ENCODE peak calls at places on chromosomes 13 and 19, in five cellular contexts. L is GM23338, M is adrenal gland, O is A549, G is lung. H is an unnamed sample.

GRCh38 chr13:42228527-42228926 is 43.4 kb upstream of the AKAP11 start:
- DNase-seq in G (no peak), O (no peak), L (no peak), M (no peak), H (no peak)

GRCh38 chr13:54210397-54211050 is 1181.9 kb downstream of the OLFM4 start:
- DNase-seq in O (no peak), G (no peak), M (no peak), L (no peak), H (no peak)

GRCh38 chr13:110676511-110677204 is 29.3 kb downstream of the CARS2 start:
- DNase-seq in O (no peak), L (no peak), M (peak), G (no peak), H (no peak)

GRCh38 chr19:17114414-17114831 is 38.8 kb downstream of the MYO9B start:
- DNase-seq in L (peak), M (no peak), O (no peak), G (no peak), H (no peak)

GRCh38 chr19:50008532-50008931 is 16.6 kb downstream of the VRK3 start:
- DNase-seq in O (peak), L (peak), G (no peak), M (no peak), H (no peak)

GRCh38 chr13:23673867-23674605 is 103.8 kb downstream of the TNFRSF19 start:
- DNase-seq in G (no peak), M (no peak), O (no peak), L (no peak), H (no peak)

GRCh38 chr13:40271511-40271910 is 394.9 kb downstream of the FOXO1 start:
- DNase-seq in G (no peak), O (no peak), M (peak), L (no peak), H (no peak)

GRCh38 chr13:47019977-47020376 is 123.1 kb upstream of the HTR2A start:
- DNase-seq in O (no peak), G (no peak), L (no peak), M (no peak), H (no peak)

GRCh38 chr13:75493156-75493555 is 11.2 kb upstream of the TBC1D4 start:
- DNase-seq in O (no peak), G (no peak), M (no peak), L (no peak), H (no peak)

GRCh38 chr13:26132756-26133155 is 80.9 kb upstream of the SHISA2 start:
- DNase-seq in O (no peak), M (no peak), L (peak), G (no peak), H (peak)
- TF ChIP-seq CTCF in O (no peak), M (peak), L (peak), G (no peak), H (peak)

DNA sequence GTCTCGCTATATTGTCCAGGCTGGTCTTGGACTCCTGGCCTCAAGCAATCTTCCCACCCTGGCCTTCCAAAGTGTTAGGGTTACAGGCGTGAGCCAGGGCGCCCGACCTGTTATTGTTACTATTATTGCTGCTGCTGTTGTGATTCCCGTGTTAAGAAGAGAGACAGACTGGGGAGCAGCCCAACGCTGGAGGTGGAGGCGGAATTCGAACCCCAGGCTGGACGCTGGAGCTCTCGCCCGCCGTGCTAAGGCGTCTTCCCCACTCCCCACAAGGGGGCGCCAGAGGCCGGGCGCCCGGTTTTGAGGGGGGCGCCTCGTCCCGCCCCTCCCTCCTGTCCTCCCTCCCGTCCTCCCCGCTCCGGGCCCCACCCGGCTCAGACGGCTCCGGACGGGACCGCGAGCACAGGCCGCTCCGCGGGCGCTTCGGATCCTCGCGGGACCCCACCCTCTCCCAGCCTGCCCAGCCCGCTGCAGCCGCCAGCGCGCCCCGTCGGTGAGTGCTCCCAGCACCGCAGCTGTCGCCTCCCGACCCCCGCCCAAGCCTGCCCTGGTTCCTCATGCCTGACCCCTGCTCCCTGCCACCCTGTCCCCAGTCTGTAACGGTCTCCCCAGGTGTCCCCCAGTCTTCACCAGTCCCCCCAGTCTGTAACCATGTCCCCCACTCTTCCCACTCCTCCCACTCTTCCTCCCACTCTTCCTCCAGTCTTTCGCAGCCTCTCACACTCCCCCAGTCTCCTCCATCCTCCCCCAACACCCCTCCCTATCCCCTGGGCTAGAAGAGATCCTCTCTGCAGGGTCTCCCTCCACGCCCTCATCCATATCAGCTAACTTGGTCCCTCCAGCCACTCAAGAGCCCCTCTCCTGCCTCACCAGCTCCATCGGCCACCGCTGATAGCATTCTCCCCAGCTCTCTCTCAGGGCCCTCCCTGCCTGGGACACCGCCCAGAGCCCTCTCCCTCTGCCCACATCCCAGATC is at the start of gene EHD2:
- DNase-seq in O (peak), L (peak), G (peak), M (peak), H (peak)
- H3K4me3 ChIP-seq in O (peak), L (peak), G (peak), M (peak), H (peak)

DNA sequence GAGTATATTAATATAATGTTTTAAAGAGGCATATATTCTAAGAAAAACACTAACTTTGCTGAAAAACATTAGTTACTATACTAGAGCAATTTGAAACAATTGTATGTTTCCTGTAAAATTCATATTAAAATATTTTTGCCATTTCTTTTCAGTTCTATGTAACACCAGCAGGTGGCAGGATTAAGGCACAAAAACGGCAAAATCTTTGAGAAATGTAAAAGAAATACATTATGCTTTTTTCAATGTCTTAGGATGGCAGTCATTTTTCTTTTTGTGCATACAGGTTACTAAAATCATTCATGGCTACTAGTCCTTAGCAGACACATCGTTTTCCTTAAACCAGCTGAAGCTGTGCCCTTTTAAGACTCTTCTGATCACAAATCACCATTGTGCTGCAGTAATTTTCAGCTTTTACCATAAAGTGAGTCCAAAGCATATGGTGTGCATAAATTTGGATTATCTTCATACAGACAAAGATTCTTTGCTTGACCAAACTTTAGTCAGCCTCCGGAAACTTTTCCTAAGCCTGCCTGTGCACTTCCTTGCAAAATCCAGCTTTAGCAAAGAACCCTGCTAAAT is 800.7 kb upstream of the SLITRK5 start:
- DNase-seq in L (peak), O (peak), M (no peak), G (no peak), H (peak)
- TF ChIP-seq CTCF in L (peak), O (peak), M (peak), G (peak), H (peak)

GRCh38 chr19:14473915-14474578 is 1.1 kb downstream of the PTGER1 start:
- DNase-seq in O (no peak), G (no peak), M (no peak), L (peak), H (no peak)

GRCh38 chr19:14475251-14476073 is at the start of gene PTGER1:
- DNase-seq in O (peak), G (no peak), L (peak), M (no peak), H (no peak)

GRCh38 chr19:14473073-14473790 is 1.9 kb downstream of the PTGER1 start:
- DNase-seq in L (peak), M (no peak), O (no peak), G (no peak), H (no peak)

GRCh38 chr19:14476307-14476662 is 1.1 kb upstream of the PTGER1 start:
- DNase-seq in M (no peak), L (no peak), O (no peak), G (no peak), H (no peak)

GRCh38 chr19:14474827-14475226 is 327 bp downstream of the PTGER1 start:
- DNase-seq in L (no peak), O (no peak), M (no peak), G (no peak), H (no peak)
- H3K4me3 ChIP-seq in L (peak), O (no peak), M (no peak), G (no peak), H (no peak)

H was measured in fibroblast of pulmonary artery.